ENCODE peak calls at places on chromosomes 4 and X, in four cellular contexts. D, K, T and O are unnamed samples.

GRCh38 chr4:74370912-74371311 is 6.0 kb downstream of the EREG start:
- DNase-seq in D (no peak), K (peak; percentile 38), T (peak; percentile 25), O (no peak)

GRCh38 chr4:88653371-88653946 is 44.2 kb downstream of the NAP1L5 start:
- DNase-seq in D (no peak), K (no peak), T (no peak), O (no peak)

GRCh38 chr4:114378306-114378903 is 220.2 kb upstream of the UGT8 start:
- DNase-seq in D (no peak), K (no peak), T (peak; percentile 34), O (no peak)

GRCh38 chrX:12115377-12115776 is 22.9 kb upstream of the FRMPD4 start:
- DNase-seq in D (no peak), K (no peak), T (no peak), O (no peak)

GRCh38 chr4:8708401-8709021 is 115.9 kb downstream of the CPZ start:
- DNase-seq in D (no peak), K (no peak), T (no peak), O (no peak)

GRCh38 chr4:41360214-41360910 is 103.6 kb downstream of the UCHL1 start:
- DNase-seq in D (no peak), K (peak; percentile 71), T (peak; percentile 31), O (no peak)

GRCh38 chr4:106583567-106583966 is 215.0 kb upstream of the GIMD1 start:
- DNase-seq in D (peak; percentile 97), K (no peak), T (peak; percentile 98), O (peak; percentile 69)

GRCh38 chr4:168387091-168387490 is 68.5 kb upstream of the DDX60 start:
- DNase-seq in D (no peak), K (no peak), T (no peak), O (no peak)

GRCh38 chr4:1459664-1460511 is 53.6 kb upstream of the NKX1-1 start:
- DNase-seq in D (no peak), K (no peak), T (no peak), O (no peak)

GRCh38 chr4:8393593-8394038 is 46.9 kb downstream of the ACOX3 start:
- DNase-seq in D (peak; percentile 96), K (peak; percentile 55), T (peak; percentile 99), O (peak; percentile 95)

GRCh38 chr4:170339522-170339921 is 249.8 kb upstream of the AADAT start:
- DNase-seq in D (no peak), K (no peak), T (no peak), O (no peak)

GRCh38 chrX:136691028-136691809 is 43.3 kb downstream of the CD40LG start:
- DNase-seq in D (no peak), K (no peak), T (peak; percentile 45), O (no peak)

GRCh38 chr4:141706445-141706844 is 70.1 kb downstream of the IL15 start:
- DNase-seq in D (no peak), K (no peak), T (no peak), O (no peak)

GRCh38 chrX:44152867-44153266 is 179.7 kb upstream of the NDP start:
- DNase-seq in D (no peak), K (no peak), T (peak; percentile 1), O (no peak)

GRCh38 chrX:9122504-9123245 is 88.7 kb upstream of the FAM9B start:
- DNase-seq in D (no peak), K (no peak), T (no peak), O (no peak)

GRCh38 chr4:17809667-17810066 is 890 bp downstream of the DCAF16 start:
- DNase-seq in D (no peak), K (no peak), T (no peak), O (no peak)

GRCh38 chr4:69689530-69690111 is 36.6 kb upstream of the UGT2A1 start:
- DNase-seq in D (no peak), K (no peak), T (peak; percentile 4), O (no peak)

GRCh38 chr4:144646523-144647094 is 653 bp downstream of the HHIP start:
- DNase-seq in D (no peak), K (no peak), T (no peak), O (no peak)

GRCh38 chr4:26204911-26205368 is 115.9 kb upstream of the RBPJ start:
- DNase-seq in D (no peak), K (no peak), T (no peak), O (no peak)

GRCh38 chr4:80367737-80368136 is 32.2 kb downstream of the CFAP299 start:
- DNase-seq in D (no peak), K (no peak), T (peak; percentile 8), O (no peak)

GRCh38 chr4:156547891-156548290 is 423.7 kb downstream of the PDGFC start:
- DNase-seq in D (no peak), K (no peak), T (no peak), O (no peak)

GRCh38 chr4:5030927-5031326 is 11.7 kb upstream of the CYTL1 start:
- DNase-seq in D (no peak), K (no peak), T (no peak), O (no peak)

GRCh38 chr4:2696423-2696822 is 59.7 kb downstream of the TNIP2 start:
- DNase-seq in D (no peak), K (no peak), T (no peak), O (no peak)
- TF ChIP-seq CTCF in D (no peak), K (no peak), T (no peak), O (no peak)

GRCh38 chrX:65528705-65529340 is 5.8 kb downstream of the LAS1L start:
- DNase-seq in D (no peak), K (peak; percentile 38), T (no peak), O (no peak)

GRCh38 chrX:65522739-65523372 is 11.7 kb downstream of the LAS1L start:
- DNase-seq in D (no peak), K (no peak), T (peak; percentile 19), O (no peak)

GRCh38 chrX:65528293-65528692 is 6.3 kb downstream of the LAS1L start:
- DNase-seq in D (no peak), K (no peak), T (no peak), O (no peak)

DNA sequence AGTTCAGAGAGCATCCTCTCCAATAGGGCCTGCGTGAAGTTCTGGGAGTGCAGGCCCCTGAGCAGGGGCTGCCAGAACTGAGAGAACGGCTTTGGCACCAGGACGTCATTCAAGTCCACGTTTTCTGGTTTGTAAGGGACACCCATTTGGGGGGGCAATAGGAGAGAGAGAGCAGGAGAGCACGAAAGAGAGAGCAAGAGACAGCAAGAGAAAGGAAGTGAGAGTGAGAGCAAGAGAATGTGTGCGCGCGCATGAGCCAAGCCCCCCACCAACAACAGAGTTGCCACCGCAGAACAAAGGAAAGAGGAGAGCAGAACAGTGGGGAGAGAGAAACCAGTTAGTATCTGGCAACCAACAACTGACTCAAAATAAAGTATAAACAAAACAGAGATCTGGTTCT is 10.4 kb downstream of the LAS1L start:
- DNase-seq in D (no peak), K (no peak), T (no peak), O (no peak)
- H3K36me3 ChIP-seq in D (peaks cover 8% of the 10 kb centered on the region), K (peaks cover 25% of the 10 kb centered on the region), T (peaks cover 4% of the 10 kb centered on the region), O (no peaks in the 10 kb centered on the region)

GRCh38 chr4:161252520-161253141 is 911.2 kb downstream of the FSTL5 start:
- DNase-seq in D (no peak), K (no peak), T (no peak), O (no peak)
- TF ChIP-seq CTCF in D (peak; percentile 54), K (no peak), T (peak; percentile 69), O (peak; percentile 74)

GRCh38 chrX:2711441-2711840 is 20.3 kb downstream of the CD99 start:
- DNase-seq in D (no peak), K (no peak), T (no peak), O (no peak)

GRCh38 chrX:2715066-2715600 is 24.0 kb downstream of the CD99 start:
- DNase-seq in D (no peak), K (no peak), T (no peak), O (no peak)

GRCh38 chrX:2712890-2713860 is 22.1 kb downstream of the CD99 start:
- DNase-seq in D (no peak), K (no peak), T (no peak), O (no peak)

GRCh38 chrX:2712428-2712827 is 21.3 kb downstream of the CD99 start:
- DNase-seq in D (no peak), K (no peak), T (no peak), O (no peak)

GRCh38 chrX:2714551-2714950 is 23.5 kb downstream of the CD99 start:
- DNase-seq in D (no peak), K (no peak), T (no peak), O (no peak)
- H3K36me3 ChIP-seq in D (peaks cover 29% of the 10 kb centered on the region), K (peaks cover 13% of the 10 kb centered on the region), T (peaks cover 40% of the 10 kb centered on the region), O (peaks cover 1% of the 10 kb centered on the region)

GRCh38 chr4:118835896-118836762 is at the start of gene SEC24D:
- DNase-seq in D (no peak), K (peak; percentile 88), T (peak; percentile 65), O (no peak)
- TF ChIP-seq CTCF in D (no peak), K (no peak), T (no peak), O (no peak)

DNA sequence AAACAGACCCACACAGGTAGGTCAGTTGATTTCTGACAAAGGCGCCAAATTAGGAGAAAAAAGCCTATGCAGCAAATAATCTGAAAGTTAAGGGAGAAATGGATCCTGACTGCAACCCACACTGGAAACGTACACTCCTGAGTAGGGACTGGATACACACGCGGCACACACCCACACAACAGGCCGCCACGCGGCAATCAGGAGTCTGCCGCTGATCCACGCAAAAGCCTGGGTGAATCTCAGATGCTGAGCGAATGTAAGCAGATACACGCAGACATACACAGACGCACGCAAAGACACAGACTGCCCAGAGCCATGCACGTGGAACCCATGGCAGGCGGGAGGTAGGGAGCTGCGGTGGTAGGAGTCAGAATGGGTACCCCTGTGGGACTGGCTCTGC is 21.7 kb downstream of the LRPAP1 start:
- DNase-seq in D (no peak), K (no peak), T (no peak), O (no peak)
- H3K36me3 ChIP-seq in D (peaks cover 30% of the 10 kb centered on the region), K (peaks cover 14% of the 10 kb centered on the region), T (peaks cover 12% of the 10 kb centered on the region), O (no peaks in the 10 kb centered on the region)

GRCh38 chr4:134610956-134611355 is 409.4 kb upstream of the PABPC4L start:
- DNase-seq in D (no peak), K (no peak), T (no peak), O (no peak)
- TF ChIP-seq CTCF in D (no peak), K (no peak), T (no peak), O (no peak)